ENCODE peak calls at places on chromosome 7, in ten cellular contexts. A, O, I, V, C, M, F, S, H and D are unnamed samples.

GRCh38 chr7:1668932-1669485 is 1.1 kb upstream of the ELFN1 start:
- DNase-seq in O (peak; percentile 3), V (no peak), S (no peak), A (no peak), M (no peak), C (no peak), F (no peak), I (peak; percentile 60), H (peak; percentile 54), D (peak; percentile 65)

GRCh38 chr7:138665669-138666140 is 35.5 kb downstream of the SVOPL start:
- DNase-seq in S (no peak), I (no peak), V (no peak), M (no peak), O (no peak), H (no peak), F (no peak), A (no peak), C (no peak), D (no peak)

GRCh38 chr7:1245596-1245995 is 12.9 kb downstream of the UNCX start:
- DNase-seq in O (no peak), C (no peak), V (no peak), A (no peak), F (no peak), M (no peak), H (no peak), S (no peak), I (no peak), D (no peak)

GRCh38 chr7:30135551-30136271 is 925 bp downstream of the MTURN start:
- DNase-seq in C (peak; percentile 67), F (peak; percentile 64), I (peak; percentile 81), S (peak; percentile 71), M (peak; percentile 66), V (peak; percentile 80), H (peak; percentile 78), A (peak; percentile 62), O (peak; percentile 68), D (peak; percentile 84)

GRCh38 chr7:17682586-17682985 is 257.7 kb downstream of the SNX13 start:
- DNase-seq in A (peak; percentile 36), O (no peak), M (no peak), V (no peak), S (no peak), I (no peak), C (no peak), H (no peak), F (no peak), D (no peak)

GRCh38 chr7:106659369-106659962 is 1.5 kb downstream of the CCDC71L start:
- DNase-seq in H (no peak), O (no peak), C (no peak), V (no peak), F (no peak), I (no peak), M (no peak), A (no peak), S (no peak), D (no peak)

GRCh38 chr7:85587777-85588176 is 400.9 kb upstream of the SEMA3D start:
- DNase-seq in C (no peak), F (no peak), S (no peak), O (no peak), M (no peak), V (no peak), I (no peak), A (no peak), H (no peak), D (no peak)

GRCh38 chr7:144526912-144527610 is 123.6 kb upstream of the NOBOX start:
- DNase-seq in M (no peak), V (no peak), I (no peak), A (no peak), O (no peak), C (no peak), H (no peak), S (no peak), F (no peak), D (no peak)

GRCh38 chr7:143331179-143331825 is 15.4 kb downstream of the CLCN1 start:
- DNase-seq in I (no peak), S (peak; percentile 49), F (peak; percentile 72), C (peak; percentile 26), V (no peak), O (no peak), M (no peak), H (no peak), A (peak; percentile 89), D (no peak)

GRCh38 chr7:12564996-12565764 is 5.3 kb upstream of the SCIN start:
- DNase-seq in M (no peak), V (no peak), A (no peak), H (no peak), I (no peak), F (peak; percentile 46), S (no peak), C (no peak), O (no peak), D (no peak)

GRCh38 chr7:127064-127598 is 65.2 kb upstream of the FAM20C start:
- DNase-seq in F (no peak), V (no peak), H (no peak), I (peak; percentile 56), C (no peak), M (no peak), A (no peak), S (no peak), O (no peak), D (peak; percentile 70)

GRCh38 chr7:104898434-104898833 is 115.6 kb upstream of the KMT2E start:
- DNase-seq in S (no peak), O (no peak), F (no peak), I (no peak), C (no peak), A (no peak), H (no peak), V (no peak), M (no peak), D (no peak)

GRCh38 chr7:88141025-88141424 is 78.8 kb downstream of the SRI start:
- DNase-seq in O (peak; percentile 69), V (no peak), F (no peak), I (no peak), C (no peak), S (no peak), M (no peak), H (no peak), A (peak; percentile 5), D (no peak)

GRCh38 chr7:94314526-94314925 is 80.2 kb upstream of the COL1A2 start:
- DNase-seq in A (no peak), I (no peak), O (no peak), C (no peak), V (no peak), M (no peak), H (no peak), S (no peak), F (no peak), D (no peak)

GRCh38 chr7:33885290-33886005 is 19.9 kb upstream of the BMPER start:
- DNase-seq in A (no peak), M (no peak), H (no peak), I (no peak), S (no peak), O (no peak), C (no peak), V (no peak), F (no peak), D (no peak)
- H3K4me3 ChIP-seq in A (no peak overlapping the region), M (no peak overlapping the region), H (no peak overlapping the region), I (no peak overlapping the region), S (no peak overlapping the region), O (no peak overlapping the region), C (no peak overlapping the region), V (no peak overlapping the region), F (no peak overlapping the region), D (no peak overlapping the region)

DNA sequence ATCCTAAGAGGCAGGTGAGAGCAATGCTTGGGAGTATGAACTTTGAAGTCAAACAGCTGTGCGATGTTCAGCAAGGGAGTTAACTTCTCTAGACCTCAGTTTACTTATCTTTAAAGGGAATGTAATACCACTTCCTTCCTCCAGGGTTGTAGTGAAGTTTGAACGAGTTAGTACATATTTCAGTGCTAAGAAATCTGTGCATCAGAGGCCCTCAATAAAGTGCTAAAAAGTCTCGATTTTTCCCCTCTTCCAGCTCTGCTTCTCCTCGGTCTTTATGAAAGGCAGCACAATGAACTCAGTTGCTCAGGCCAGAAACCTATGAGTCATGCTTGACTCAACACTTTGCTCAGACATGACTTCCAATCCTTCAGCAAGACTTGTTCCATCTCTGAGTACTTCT is 418.9 kb downstream of the MDFIC start:
- DNase-seq in F (peak; percentile 56), O (no peak), I (no peak), M (no peak), S (no peak), C (no peak), A (peak; percentile 93), H (no peak), V (no peak), D (no peak)
- TF ChIP-seq CTCF in F (no peak), O (no peak), I (no peak), M (peak; percentile 14), S (no peak), C (no peak), A (peak; percentile 19), H (no peak), V (no peak), D (no peak)

GRCh38 chr7:39085590-39086049 is 107.9 kb downstream of the POU6F2 start:
- DNase-seq in V (no peak), F (no peak), C (no peak), M (no peak), S (no peak), O (no peak), H (no peak), A (peak; percentile 1), I (no peak), D (no peak)

GRCh38 chr7:39084344-39084743 is 106.6 kb downstream of the POU6F2 start:
- DNase-seq in H (no peak), C (no peak), I (no peak), F (no peak), M (no peak), A (no peak), S (no peak), V (no peak), O (no peak), D (no peak)

GRCh38 chr7:39086638-39087360 is 109.1 kb downstream of the POU6F2 start:
- DNase-seq in A (no peak), H (no peak), M (no peak), V (no peak), O (no peak), S (no peak), I (no peak), C (no peak), F (no peak), D (no peak)

GRCh38 chr7:39083781-39084180 is 106.1 kb downstream of the POU6F2 start:
- DNase-seq in O (no peak), C (no peak), M (no peak), S (no peak), V (no peak), I (no peak), A (no peak), H (no peak), F (no peak), D (no peak)

GRCh38 chr7:39085189-39085588 is 107.5 kb downstream of the POU6F2 start:
- DNase-seq in C (no peak), V (no peak), O (no peak), H (no peak), S (no peak), I (no peak), M (no peak), A (no peak), F (no peak), D (no peak)
- H3K4me3 ChIP-seq in C (no peak overlapping the region), V (no peak overlapping the region), O (no peak overlapping the region), H (peak overlapping the region; percentile 31), S (peak overlapping the region; percentile 1), I (no peak overlapping the region), M (peak overlapping the region; percentile 11), A (no peak overlapping the region), F (no peak overlapping the region), D (peak overlapping the region; percentile 67)

DNA sequence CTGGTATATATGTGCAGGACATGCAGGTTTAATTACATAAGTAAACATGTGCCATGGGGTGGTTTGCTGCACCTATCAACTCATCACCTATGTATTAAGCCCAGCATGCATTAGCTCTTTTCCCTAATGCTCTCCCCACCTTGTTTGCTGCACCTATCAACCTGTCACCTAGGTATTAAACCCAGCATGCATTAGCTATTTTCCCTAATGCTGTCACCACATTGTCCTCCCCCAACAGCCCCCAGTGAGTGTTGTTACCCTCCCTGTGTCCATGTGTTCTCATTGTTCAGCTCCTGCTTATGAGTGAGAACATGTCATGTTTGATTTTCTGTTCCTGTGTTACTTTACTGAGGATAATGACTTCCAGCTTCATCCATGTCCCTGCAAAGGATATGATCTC is 300.5 kb downstream of the ANKRD7 start:
- DNase-seq in I (no peak), M (no peak), S (no peak), C (no peak), A (no peak), F (no peak), O (no peak), H (no peak), V (no peak), D (no peak)
- TF ChIP-seq CTCF in I (no peak), M (no peak), S (no peak), C (no peak), A (no peak), F (no peak), O (no peak), H (no peak), V (no peak), D (no peak)